ENCODE peak calls at places on chromosomes 5 and 9, in five cellular contexts. One of them, this sample, is unnamed.
A peak's percentile ranks its signal among the peaks of the same experiment; 100 is the strongest.

GRCh38 chr9:13291718-13292117 is 12.2 kb upstream of the MPDZ start:
- DNase-seq in HCT116: no peak
- DNase-seq in SK-N-SH: no peak
- DNase-seq in K562: no peak
- DNase-seq in HepG2: no peak
- DNase-seq in this sample: no peak

GRCh38 chr5:119478781-119479180 is 26.5 kb downstream of the HSD17B4 start:
- DNase-seq in HCT116: no peak
- DNase-seq in SK-N-SH: no peak
- DNase-seq in K562: no peak
- DNase-seq in HepG2: no peak
- DNase-seq in this sample: no peak

GRCh38 chr5:176902911-176903664 is 3.9 kb upstream of the HK3 start:
- DNase-seq in HCT116: no peak
- DNase-seq in SK-N-SH: no peak
- DNase-seq in K562: no peak
- DNase-seq in HepG2: peak; percentile 21
- DNase-seq in this sample: no peak

GRCh38 chr9:68523367-68523936 is 17.2 kb downstream of the TMEM252 start:
- DNase-seq in HCT116: no peak
- DNase-seq in SK-N-SH: no peak
- DNase-seq in K562: no peak
- DNase-seq in HepG2: no peak
- DNase-seq in this sample: no peak

GRCh38 chr5:154740483-154740882 is 14.7 kb upstream of the LARP1 start:
- DNase-seq in HCT116: no peak
- DNase-seq in SK-N-SH: peak; percentile 38
- DNase-seq in K562: no peak
- DNase-seq in HepG2: no peak
- DNase-seq in this sample: no peak

GRCh38 chr5:30209752-30210151 is 983.7 kb upstream of the CDH6 start:
- DNase-seq in HCT116: no peak
- DNase-seq in SK-N-SH: no peak
- DNase-seq in K562: no peak
- DNase-seq in HepG2: no peak
- DNase-seq in this sample: no peak

GRCh38 chr5:177523711-177524538 is 7.2 kb upstream of the DDX41 start:
- DNase-seq in HCT116: no peak
- DNase-seq in SK-N-SH: no peak
- DNase-seq in K562: no peak
- DNase-seq in HepG2: no peak
- DNase-seq in this sample: no peak

GRCh38 chr5:65624570-65625555 is at the start of the genes SHLD3 and TRAPPC13:
- DNase-seq in HCT116: peak; percentile 85
- DNase-seq in SK-N-SH: peak; percentile 73
- DNase-seq in K562: peak; percentile 89
- DNase-seq in HepG2: peak; percentile 88
- DNase-seq in this sample: peak; percentile 85

GRCh38 chr9:74041588-74041987 is 455.5 kb upstream of the RORB start:
- DNase-seq in HCT116: no peak
- DNase-seq in SK-N-SH: no peak
- DNase-seq in K562: no peak
- DNase-seq in HepG2: peak; percentile 40
- DNase-seq in this sample: no peak

GRCh38 chr9:27198175-27198574 is 89.2 kb downstream of the TEK start:
- DNase-seq in HCT116: peak; percentile 13
- DNase-seq in SK-N-SH: no peak
- DNase-seq in K562: no peak
- DNase-seq in HepG2: no peak
- DNase-seq in this sample: no peak

GRCh38 chr9:127051881-127052595 is 70.4 kb downstream of the ANGPTL2 start:
- DNase-seq in HCT116: no peak
- DNase-seq in SK-N-SH: no peak
- DNase-seq in K562: no peak
- DNase-seq in HepG2: no peak
- DNase-seq in this sample: no peak

DNA sequence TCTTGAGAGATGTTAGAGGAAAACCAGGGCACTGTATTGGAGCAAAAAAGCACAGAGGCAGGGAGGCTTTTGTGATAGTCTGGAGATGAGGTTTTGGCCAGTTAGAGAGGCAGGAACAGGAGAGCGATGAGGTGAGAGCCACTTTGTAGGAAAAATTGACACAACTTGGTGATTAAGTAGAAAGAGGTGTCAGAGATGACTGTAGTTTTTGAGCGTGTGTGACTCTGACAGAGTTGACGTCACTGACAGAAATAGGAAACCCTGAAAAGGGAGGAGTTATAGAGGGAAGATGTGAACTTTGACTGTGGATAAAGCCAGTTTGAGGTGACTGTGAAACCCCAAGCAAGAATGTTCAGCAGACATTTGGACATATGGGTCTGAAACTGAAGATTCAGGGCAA is 15.7 kb downstream of the NFX1 start:
- DNase-seq in HCT116: no peak
- DNase-seq in SK-N-SH: no peak
- DNase-seq in K562: no peak
- DNase-seq in HepG2: no peak
- DNase-seq in this sample: no peak
- TF ChIP-seq ZBTB33 in HCT116: no peak
- TF ChIP-seq ZBTB33 in SK-N-SH: no peak
- TF ChIP-seq ZBTB33 in K562: no peak
- TF ChIP-seq ZBTB33 in HepG2: no peak
- TF ChIP-seq ZBTB33 in this sample: no peak

GRCh38 chr5:175880213-175880612 is 8.8 kb downstream of the CPLX2 start:
- DNase-seq in HCT116: no peak
- DNase-seq in SK-N-SH: no peak
- DNase-seq in K562: no peak
- DNase-seq in HepG2: no peak
- DNase-seq in this sample: no peak

GRCh38 chr5:175880797-175881312 is 9.5 kb downstream of the CPLX2 start:
- DNase-seq in HCT116: no peak
- DNase-seq in SK-N-SH: no peak
- DNase-seq in K562: no peak
- DNase-seq in HepG2: no peak
- DNase-seq in this sample: no peak

GRCh38 chr5:175878021-175878420 is 6.6 kb downstream of the CPLX2 start:
- DNase-seq in HCT116: no peak
- DNase-seq in SK-N-SH: no peak
- DNase-seq in K562: no peak
- DNase-seq in HepG2: no peak
- DNase-seq in this sample: no peak

GRCh38 chr5:175878544-175879438 is 7.4 kb downstream of the CPLX2 start:
- DNase-seq in HCT116: no peak
- DNase-seq in SK-N-SH: no peak
- DNase-seq in K562: peak; percentile 77
- DNase-seq in HepG2: no peak
- DNase-seq in this sample: no peak

DNA sequence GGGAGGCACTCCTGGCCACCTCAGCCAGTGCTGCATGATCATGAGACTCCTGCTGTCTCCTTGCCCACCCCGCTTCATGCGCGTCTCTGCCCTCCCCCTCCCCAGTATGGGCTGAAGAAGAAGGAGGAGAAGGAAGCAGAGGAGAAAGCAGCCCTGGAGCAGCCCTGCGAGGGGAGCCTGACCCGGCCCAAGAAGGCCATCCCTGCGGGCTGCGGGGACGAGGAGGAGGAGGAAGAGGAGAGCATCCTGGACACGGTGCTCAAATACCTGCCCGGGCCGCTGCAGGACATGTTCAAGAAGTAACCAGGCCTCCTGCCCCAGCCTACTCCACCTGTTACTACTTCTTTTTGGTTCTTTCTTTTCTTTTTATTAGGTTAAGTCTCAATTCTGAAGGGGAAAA is 8.4 kb downstream of the CPLX2 start:
- DNase-seq in HCT116: no peak
- DNase-seq in SK-N-SH: no peak
- DNase-seq in K562: no peak
- DNase-seq in HepG2: no peak
- DNase-seq in this sample: no peak
- H3K4me2 ChIP-seq in HCT116: no peak overlapping the region
- H3K4me2 ChIP-seq in SK-N-SH: no peak overlapping the region
- H3K4me2 ChIP-seq in K562: no peak overlapping the region
- H3K4me2 ChIP-seq in HepG2: no peak overlapping the region
- H3K4me2 ChIP-seq in this sample: no peak overlapping the region

GRCh38 chr5:151480859-151481258 is 33.5 kb downstream of the SLC36A1 start:
- DNase-seq in HCT116: no peak
- DNase-seq in SK-N-SH: peak; percentile 19
- DNase-seq in K562: no peak
- DNase-seq in HepG2: no peak
- DNase-seq in this sample: no peak
- TF ChIP-seq ZBTB33 in HCT116: no peak
- TF ChIP-seq ZBTB33 in SK-N-SH: no peak
- TF ChIP-seq ZBTB33 in K562: no peak
- TF ChIP-seq ZBTB33 in HepG2: no peak
- TF ChIP-seq ZBTB33 in this sample: no peak

GRCh38 chr9:129979346-129979745 is 63.6 kb downstream of the FNBP1 start:
- DNase-seq in HCT116: no peak
- DNase-seq in SK-N-SH: no peak
- DNase-seq in K562: no peak
- DNase-seq in HepG2: no peak
- DNase-seq in this sample: no peak
- H3K4me2 ChIP-seq in HCT116: no peak overlapping the region
- H3K4me2 ChIP-seq in SK-N-SH: no peak overlapping the region
- H3K4me2 ChIP-seq in K562: no peak overlapping the region
- H3K4me2 ChIP-seq in HepG2: no peak overlapping the region
- H3K4me2 ChIP-seq in this sample: no peak overlapping the region

GRCh38 chr5:179793470-179794139 is at the start of gene LTC4S:
- DNase-seq in HCT116: no peak
- DNase-seq in SK-N-SH: no peak
- DNase-seq in K562: no peak
- DNase-seq in HepG2: no peak
- DNase-seq in this sample: no peak
- TF ChIP-seq ZBTB33 in HCT116: no peak
- TF ChIP-seq ZBTB33 in SK-N-SH: no peak
- TF ChIP-seq ZBTB33 in K562: no peak
- TF ChIP-seq ZBTB33 in HepG2: no peak
- TF ChIP-seq ZBTB33 in this sample: no peak

DNA sequence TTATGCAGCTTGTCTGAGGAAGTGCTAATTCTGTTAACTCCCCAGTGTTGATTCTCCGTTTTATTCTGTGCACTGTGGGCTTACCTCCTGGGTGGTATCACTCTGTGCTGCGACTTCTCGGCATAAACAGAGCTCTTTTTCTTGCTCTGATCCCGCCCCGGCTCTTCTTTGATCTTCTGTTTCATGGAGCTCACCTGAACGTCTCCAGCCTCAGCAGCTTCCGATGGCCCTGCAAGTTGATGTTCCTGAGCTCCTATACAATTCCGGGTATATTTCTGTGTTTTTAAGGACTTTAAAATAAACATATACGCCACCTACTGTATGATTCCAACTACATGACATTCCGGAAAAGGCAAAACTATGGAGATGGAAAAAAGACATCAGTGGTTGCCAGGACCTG is 110.8 kb downstream of the TENT4A start:
- DNase-seq in HCT116: no peak
- DNase-seq in SK-N-SH: no peak
- DNase-seq in K562: no peak
- DNase-seq in HepG2: no peak
- DNase-seq in this sample: no peak
- H3K4me2 ChIP-seq in HCT116: no peak overlapping the region
- H3K4me2 ChIP-seq in SK-N-SH: no peak overlapping the region
- H3K4me2 ChIP-seq in K562: no peak overlapping the region
- H3K4me2 ChIP-seq in HepG2: no peak overlapping the region
- H3K4me2 ChIP-seq in this sample: no peak overlapping the region